ENCODE peak calls at places on chromosomes 7 and 10, in ten cellular contexts. One of them, this sample, is unnamed.

GRCh38 chr7:116232402-116232749 is 22.0 kb downstream of the TES start:
- DNase-seq in ureter: no peak
- DNase-seq in amniotic stem cell: no peak
- DNase-seq in activated CD4-positive, alpha-beta T cell treated with anti-CD3 and anti-CD28 coated beads for 48 hours: no peak
- DNase-seq in non-pigmented ciliary epithelial cell: no peak
- DNase-seq in NCI-H774: no peak
- DNase-seq in mesothelial cell of epicardium: no peak
- DNase-seq in stimulated activated CD4-positive, alpha-beta T cell treated with anti-CD3 and anti-CD28 coated beads, Interleukin-1b, Interleukin-23, amount 100 ng/mL, for 24 hours: no peak
- DNase-seq in B cell: no peak
- DNase-seq in skeletal muscle cell: no peak
- DNase-seq in this sample: no peak

GRCh38 chr10:132715791-132716680 is 69.9 kb downstream of the NKX6-2 start:
- DNase-seq in ureter: no peak
- DNase-seq in NCI-H774: no peak
- DNase-seq in amniotic stem cell: no peak
- DNase-seq in activated CD4-positive, alpha-beta T cell treated with anti-CD3 and anti-CD28 coated beads for 48 hours: no peak
- DNase-seq in B cell: no peak
- DNase-seq in non-pigmented ciliary epithelial cell: no peak
- DNase-seq in mesothelial cell of epicardium: no peak
- DNase-seq in stimulated activated CD4-positive, alpha-beta T cell treated with anti-CD3 and anti-CD28 coated beads, Interleukin-1b, Interleukin-23, amount 100 ng/mL, for 24 hours: no peak
- DNase-seq in skeletal muscle cell: no peak
- DNase-seq in this sample: no peak

GRCh38 chr10:70672165-70672992 is at the start of gene ADAMTS14:
- DNase-seq in non-pigmented ciliary epithelial cell: no peak
- DNase-seq in skeletal muscle cell: no peak
- DNase-seq in B cell: no peak
- DNase-seq in amniotic stem cell: no peak
- DNase-seq in mesothelial cell of epicardium: no peak
- DNase-seq in NCI-H774: no peak
- DNase-seq in stimulated activated CD4-positive, alpha-beta T cell treated with anti-CD3 and anti-CD28 coated beads, Interleukin-1b, Interleukin-23, amount 100 ng/mL, for 24 hours: no peak
- DNase-seq in activated CD4-positive, alpha-beta T cell treated with anti-CD3 and anti-CD28 coated beads for 48 hours: peak; percentile 17
- DNase-seq in ureter: no peak
- DNase-seq in this sample: no peak

GRCh38 chr7:5012985-5013384 is 32.7 kb upstream of the RBAK start:
- DNase-seq in skeletal muscle cell: no peak
- DNase-seq in amniotic stem cell: no peak
- DNase-seq in activated CD4-positive, alpha-beta T cell treated with anti-CD3 and anti-CD28 coated beads for 48 hours: no peak
- DNase-seq in stimulated activated CD4-positive, alpha-beta T cell treated with anti-CD3 and anti-CD28 coated beads, Interleukin-1b, Interleukin-23, amount 100 ng/mL, for 24 hours: no peak
- DNase-seq in mesothelial cell of epicardium: no peak
- DNase-seq in non-pigmented ciliary epithelial cell: no peak
- DNase-seq in NCI-H774: no peak
- DNase-seq in B cell: no peak
- DNase-seq in ureter: no peak
- DNase-seq in this sample: peak; percentile 67

GRCh38 chr7:152869677-152870051 is 110.1 kb downstream of the ACTR3B start:
- DNase-seq in B cell: no peak
- DNase-seq in skeletal muscle cell: no peak
- DNase-seq in non-pigmented ciliary epithelial cell: no peak
- DNase-seq in activated CD4-positive, alpha-beta T cell treated with anti-CD3 and anti-CD28 coated beads for 48 hours: no peak
- DNase-seq in NCI-H774: no peak
- DNase-seq in mesothelial cell of epicardium: no peak
- DNase-seq in ureter: no peak
- DNase-seq in amniotic stem cell: no peak
- DNase-seq in stimulated activated CD4-positive, alpha-beta T cell treated with anti-CD3 and anti-CD28 coated beads, Interleukin-1b, Interleukin-23, amount 100 ng/mL, for 24 hours: no peak
- DNase-seq in this sample: no peak

GRCh38 chr7:112331495-112331894 is 118.8 kb upstream of the IFRD1 start:
- DNase-seq in NCI-H774: no peak
- DNase-seq in non-pigmented ciliary epithelial cell: no peak
- DNase-seq in ureter: no peak
- DNase-seq in activated CD4-positive, alpha-beta T cell treated with anti-CD3 and anti-CD28 coated beads for 48 hours: no peak
- DNase-seq in mesothelial cell of epicardium: no peak
- DNase-seq in B cell: no peak
- DNase-seq in amniotic stem cell: no peak
- DNase-seq in stimulated activated CD4-positive, alpha-beta T cell treated with anti-CD3 and anti-CD28 coated beads, Interleukin-1b, Interleukin-23, amount 100 ng/mL, for 24 hours: no peak
- DNase-seq in skeletal muscle cell: no peak
- DNase-seq in this sample: no peak

GRCh38 chr10:13847201-13847631 is 260.5 kb downstream of the PRPF18 start:
- DNase-seq in non-pigmented ciliary epithelial cell: no peak
- DNase-seq in mesothelial cell of epicardium: no peak
- DNase-seq in ureter: no peak
- DNase-seq in activated CD4-positive, alpha-beta T cell treated with anti-CD3 and anti-CD28 coated beads for 48 hours: peak; percentile 5
- DNase-seq in amniotic stem cell: no peak
- DNase-seq in skeletal muscle cell: no peak
- DNase-seq in B cell: no peak
- DNase-seq in stimulated activated CD4-positive, alpha-beta T cell treated with anti-CD3 and anti-CD28 coated beads, Interleukin-1b, Interleukin-23, amount 100 ng/mL, for 24 hours: no peak
- DNase-seq in NCI-H774: no peak
- DNase-seq in this sample: no peak

GRCh38 chr7:48617988-48618387 is 306.4 kb upstream of the CDC14C start:
- DNase-seq in B cell: no peak
- DNase-seq in NCI-H774: no peak
- DNase-seq in non-pigmented ciliary epithelial cell: no peak
- DNase-seq in mesothelial cell of epicardium: no peak
- DNase-seq in stimulated activated CD4-positive, alpha-beta T cell treated with anti-CD3 and anti-CD28 coated beads, Interleukin-1b, Interleukin-23, amount 100 ng/mL, for 24 hours: no peak
- DNase-seq in skeletal muscle cell: no peak
- DNase-seq in amniotic stem cell: no peak
- DNase-seq in ureter: no peak
- DNase-seq in activated CD4-positive, alpha-beta T cell treated with anti-CD3 and anti-CD28 coated beads for 48 hours: no peak
- DNase-seq in this sample: no peak

GRCh38 chr7:70376561-70377031 is 755.3 kb upstream of the GALNT17 start:
- DNase-seq in amniotic stem cell: no peak
- DNase-seq in NCI-H774: peak; percentile 53
- DNase-seq in non-pigmented ciliary epithelial cell: no peak
- DNase-seq in mesothelial cell of epicardium: no peak
- DNase-seq in B cell: no peak
- DNase-seq in ureter: no peak
- DNase-seq in activated CD4-positive, alpha-beta T cell treated with anti-CD3 and anti-CD28 coated beads for 48 hours: no peak
- DNase-seq in skeletal muscle cell: no peak
- DNase-seq in stimulated activated CD4-positive, alpha-beta T cell treated with anti-CD3 and anti-CD28 coated beads, Interleukin-1b, Interleukin-23, amount 100 ng/mL, for 24 hours: no peak
- DNase-seq in this sample: no peak

GRCh38 chr10:13099144-13099665 is 758 bp upstream of the OPTN start:
- DNase-seq in mesothelial cell of epicardium: peak; percentile 41
- DNase-seq in stimulated activated CD4-positive, alpha-beta T cell treated with anti-CD3 and anti-CD28 coated beads, Interleukin-1b, Interleukin-23, amount 100 ng/mL, for 24 hours: no peak
- DNase-seq in ureter: peak; percentile 50
- DNase-seq in amniotic stem cell: no peak
- DNase-seq in NCI-H774: peak; percentile 60
- DNase-seq in activated CD4-positive, alpha-beta T cell treated with anti-CD3 and anti-CD28 coated beads for 48 hours: peak; percentile 55
- DNase-seq in non-pigmented ciliary epithelial cell: no peak
- DNase-seq in B cell: peak; percentile 59
- DNase-seq in skeletal muscle cell: peak; percentile 34
- DNase-seq in this sample: no peak

GRCh38 chr7:157121184-157121715 is 17.5 kb upstream of the UBE3C start:
- DNase-seq in B cell: no peak
- DNase-seq in activated CD4-positive, alpha-beta T cell treated with anti-CD3 and anti-CD28 coated beads for 48 hours: no peak
- DNase-seq in NCI-H774: no peak
- DNase-seq in ureter: no peak
- DNase-seq in non-pigmented ciliary epithelial cell: no peak
- DNase-seq in skeletal muscle cell: no peak
- DNase-seq in stimulated activated CD4-positive, alpha-beta T cell treated with anti-CD3 and anti-CD28 coated beads, Interleukin-1b, Interleukin-23, amount 100 ng/mL, for 24 hours: no peak
- DNase-seq in mesothelial cell of epicardium: no peak
- DNase-seq in amniotic stem cell: no peak
- DNase-seq in this sample: no peak

GRCh38 chr10:7763929-7764328 is 23.9 kb downstream of the KIN start:
- DNase-seq in mesothelial cell of epicardium: no peak
- DNase-seq in non-pigmented ciliary epithelial cell: no peak
- DNase-seq in activated CD4-positive, alpha-beta T cell treated with anti-CD3 and anti-CD28 coated beads for 48 hours: no peak
- DNase-seq in B cell: no peak
- DNase-seq in ureter: no peak
- DNase-seq in NCI-H774: no peak
- DNase-seq in stimulated activated CD4-positive, alpha-beta T cell treated with anti-CD3 and anti-CD28 coated beads, Interleukin-1b, Interleukin-23, amount 100 ng/mL, for 24 hours: no peak
- DNase-seq in amniotic stem cell: no peak
- DNase-seq in skeletal muscle cell: no peak
- DNase-seq in this sample: no peak

GRCh38 chr7:130393095-130393494 is 12.8 kb downstream of the CPA1 start:
- DNase-seq in NCI-H774: no peak
- DNase-seq in B cell: no peak
- DNase-seq in activated CD4-positive, alpha-beta T cell treated with anti-CD3 and anti-CD28 coated beads for 48 hours: no peak
- DNase-seq in skeletal muscle cell: peak; percentile 60
- DNase-seq in amniotic stem cell: no peak
- DNase-seq in ureter: no peak
- DNase-seq in mesothelial cell of epicardium: no peak
- DNase-seq in stimulated activated CD4-positive, alpha-beta T cell treated with anti-CD3 and anti-CD28 coated beads, Interleukin-1b, Interleukin-23, amount 100 ng/mL, for 24 hours: no peak
- DNase-seq in non-pigmented ciliary epithelial cell: no peak
- DNase-seq in this sample: no peak

GRCh38 chr7:101739757-101740398 is 77.5 kb upstream of the CUX1 start:
- DNase-seq in non-pigmented ciliary epithelial cell: no peak
- DNase-seq in NCI-H774: peak; percentile 45
- DNase-seq in mesothelial cell of epicardium: no peak
- DNase-seq in stimulated activated CD4-positive, alpha-beta T cell treated with anti-CD3 and anti-CD28 coated beads, Interleukin-1b, Interleukin-23, amount 100 ng/mL, for 24 hours: no peak
- DNase-seq in ureter: no peak
- DNase-seq in amniotic stem cell: no peak
- DNase-seq in B cell: no peak
- DNase-seq in activated CD4-positive, alpha-beta T cell treated with anti-CD3 and anti-CD28 coated beads for 48 hours: no peak
- DNase-seq in skeletal muscle cell: no peak
- DNase-seq in this sample: no peak

GRCh38 chr10:22699976-22700375 is 14.4 kb downstream of the PIP4K2A start:
- DNase-seq in mesothelial cell of epicardium: no peak
- DNase-seq in activated CD4-positive, alpha-beta T cell treated with anti-CD3 and anti-CD28 coated beads for 48 hours: no peak
- DNase-seq in non-pigmented ciliary epithelial cell: no peak
- DNase-seq in ureter: no peak
- DNase-seq in amniotic stem cell: no peak
- DNase-seq in NCI-H774: no peak
- DNase-seq in stimulated activated CD4-positive, alpha-beta T cell treated with anti-CD3 and anti-CD28 coated beads, Interleukin-1b, Interleukin-23, amount 100 ng/mL, for 24 hours: no peak
- DNase-seq in skeletal muscle cell: no peak
- DNase-seq in B cell: no peak
- DNase-seq in this sample: no peak

GRCh38 chr7:46058424-46058823 is 137.4 kb upstream of the IGFBP3 start:
- DNase-seq in ureter: no peak
- DNase-seq in amniotic stem cell: no peak
- DNase-seq in non-pigmented ciliary epithelial cell: no peak
- DNase-seq in B cell: no peak
- DNase-seq in NCI-H774: no peak
- DNase-seq in activated CD4-positive, alpha-beta T cell treated with anti-CD3 and anti-CD28 coated beads for 48 hours: no peak
- DNase-seq in stimulated activated CD4-positive, alpha-beta T cell treated with anti-CD3 and anti-CD28 coated beads, Interleukin-1b, Interleukin-23, amount 100 ng/mL, for 24 hours: no peak
- DNase-seq in skeletal muscle cell: no peak
- DNase-seq in mesothelial cell of epicardium: no peak
- DNase-seq in this sample: no peak

GRCh38 chr10:101965075-101965765 is 90.8 kb downstream of the ARMH3 start:
- DNase-seq in B cell: no peak
- DNase-seq in amniotic stem cell: no peak
- DNase-seq in non-pigmented ciliary epithelial cell: no peak
- DNase-seq in NCI-H774: no peak
- DNase-seq in skeletal muscle cell: no peak
- DNase-seq in stimulated activated CD4-positive, alpha-beta T cell treated with anti-CD3 and anti-CD28 coated beads, Interleukin-1b, Interleukin-23, amount 100 ng/mL, for 24 hours: no peak
- DNase-seq in activated CD4-positive, alpha-beta T cell treated with anti-CD3 and anti-CD28 coated beads for 48 hours: no peak
- DNase-seq in mesothelial cell of epicardium: no peak
- DNase-seq in ureter: no peak
- DNase-seq in this sample: no peak

GRCh38 chr7:124645704-124646103 is 119.9 kb downstream of the GPR37 start:
- DNase-seq in non-pigmented ciliary epithelial cell: no peak
- DNase-seq in amniotic stem cell: no peak
- DNase-seq in NCI-H774: no peak
- DNase-seq in stimulated activated CD4-positive, alpha-beta T cell treated with anti-CD3 and anti-CD28 coated beads, Interleukin-1b, Interleukin-23, amount 100 ng/mL, for 24 hours: no peak
- DNase-seq in skeletal muscle cell: no peak
- DNase-seq in activated CD4-positive, alpha-beta T cell treated with anti-CD3 and anti-CD28 coated beads for 48 hours: no peak
- DNase-seq in ureter: no peak
- DNase-seq in B cell: no peak
- DNase-seq in mesothelial cell of epicardium: no peak
- DNase-seq in this sample: no peak

GRCh38 chr10:26550774-26551526 is 112.8 kb downstream of the APBB1IP start:
- DNase-seq in NCI-H774: no peak
- DNase-seq in amniotic stem cell: no peak
- DNase-seq in stimulated activated CD4-positive, alpha-beta T cell treated with anti-CD3 and anti-CD28 coated beads, Interleukin-1b, Interleukin-23, amount 100 ng/mL, for 24 hours: no peak
- DNase-seq in non-pigmented ciliary epithelial cell: no peak
- DNase-seq in activated CD4-positive, alpha-beta T cell treated with anti-CD3 and anti-CD28 coated beads for 48 hours: no peak
- DNase-seq in mesothelial cell of epicardium: no peak
- DNase-seq in ureter: no peak
- DNase-seq in skeletal muscle cell: no peak
- DNase-seq in B cell: no peak
- DNase-seq in this sample: no peak

GRCh38 chr10:60139798-60140566 is 233.6 kb upstream of the CCDC6 start:
- DNase-seq in non-pigmented ciliary epithelial cell: peak; percentile 27
- DNase-seq in ureter: no peak
- DNase-seq in stimulated activated CD4-positive, alpha-beta T cell treated with anti-CD3 and anti-CD28 coated beads, Interleukin-1b, Interleukin-23, amount 100 ng/mL, for 24 hours: no peak
- DNase-seq in amniotic stem cell: no peak
- DNase-seq in B cell: no peak
- DNase-seq in NCI-H774: no peak
- DNase-seq in skeletal muscle cell: peak; percentile 52
- DNase-seq in mesothelial cell of epicardium: no peak
- DNase-seq in activated CD4-positive, alpha-beta T cell treated with anti-CD3 and anti-CD28 coated beads for 48 hours: no peak
- DNase-seq in this sample: no peak

GRCh38 chr10:62560207-62560819 is 186.1 kb downstream of the ZNF365 start:
- DNase-seq in non-pigmented ciliary epithelial cell: no peak
- DNase-seq in skeletal muscle cell: peak; percentile 76
- DNase-seq in ureter: no peak
- DNase-seq in B cell: no peak
- DNase-seq in NCI-H774: no peak
- DNase-seq in activated CD4-positive, alpha-beta T cell treated with anti-CD3 and anti-CD28 coated beads for 48 hours: no peak
- DNase-seq in mesothelial cell of epicardium: no peak
- DNase-seq in stimulated activated CD4-positive, alpha-beta T cell treated with anti-CD3 and anti-CD28 coated beads, Interleukin-1b, Interleukin-23, amount 100 ng/mL, for 24 hours: no peak
- DNase-seq in amniotic stem cell: peak; percentile 7
- DNase-seq in this sample: no peak

GRCh38 chr10:92590623-92591549 is 2.0 kb upstream of the KIF11 start:
- DNase-seq in non-pigmented ciliary epithelial cell: no peak
- DNase-seq in skeletal muscle cell: no peak
- DNase-seq in stimulated activated CD4-positive, alpha-beta T cell treated with anti-CD3 and anti-CD28 coated beads, Interleukin-1b, Interleukin-23, amount 100 ng/mL, for 24 hours: no peak
- DNase-seq in ureter: no peak
- DNase-seq in NCI-H774: no peak
- DNase-seq in B cell: peak; percentile 48
- DNase-seq in mesothelial cell of epicardium: peak; percentile 43
- DNase-seq in amniotic stem cell: no peak
- DNase-seq in activated CD4-positive, alpha-beta T cell treated with anti-CD3 and anti-CD28 coated beads for 48 hours: peak; percentile 23
- DNase-seq in this sample: no peak

GRCh38 chr7:100137851-100138760 is 10.6 kb upstream of the LAMTOR4 start:
- DNase-seq in B cell: no peak
- DNase-seq in stimulated activated CD4-positive, alpha-beta T cell treated with anti-CD3 and anti-CD28 coated beads, Interleukin-1b, Interleukin-23, amount 100 ng/mL, for 24 hours: no peak
- DNase-seq in amniotic stem cell: no peak
- DNase-seq in NCI-H774: no peak
- DNase-seq in ureter: no peak
- DNase-seq in activated CD4-positive, alpha-beta T cell treated with anti-CD3 and anti-CD28 coated beads for 48 hours: no peak
- DNase-seq in skeletal muscle cell: no peak
- DNase-seq in mesothelial cell of epicardium: no peak
- DNase-seq in non-pigmented ciliary epithelial cell: no peak
- DNase-seq in this sample: no peak

This sample was measured in osteocyte.